ENCODE peak calls at places on chromosomes 6 and 20, in nine cellular contexts. One of them, this sample, is unnamed.

GRCh38 chr6:84554069-84554468 is 210.3 kb downstream of the TBX18 start:
- DNase-seq in breast epithelium: no peak
- DNase-seq in body of pancreas: no peak
- DNase-seq in HCT116: no peak
- DNase-seq in IMR-90: peak; percentile 8
- DNase-seq in ovary: no peak
- DNase-seq in cardiac muscle cell: no peak
- DNase-seq in endodermal cell: no peak
- DNase-seq in neural progenitor cell: no peak
- DNase-seq in this sample: no peak

GRCh38 chr6:439681-440167 is 48.2 kb downstream of the IRF4 start:
- DNase-seq in breast epithelium: no peak
- DNase-seq in body of pancreas: no peak
- DNase-seq in HCT116: no peak
- DNase-seq in IMR-90: no peak
- DNase-seq in ovary: no peak
- DNase-seq in cardiac muscle cell: no peak
- DNase-seq in endodermal cell: no peak
- DNase-seq in neural progenitor cell: no peak
- DNase-seq in this sample: no peak

GRCh38 chr6:99334526-99335127 is 14.8 kb downstream of the FAXC start:
- DNase-seq in breast epithelium: no peak
- DNase-seq in body of pancreas: peak; percentile 51
- DNase-seq in HCT116: peak; percentile 57
- DNase-seq in IMR-90: peak; percentile 66
- DNase-seq in ovary: no peak
- DNase-seq in cardiac muscle cell: peak; percentile 57
- DNase-seq in endodermal cell: peak; percentile 72
- DNase-seq in neural progenitor cell: peak; percentile 66
- DNase-seq in this sample: no peak

GRCh38 chr6:7439243-7439642 is 49.6 kb downstream of the RIOK1 start:
- DNase-seq in breast epithelium: no peak
- DNase-seq in body of pancreas: no peak
- DNase-seq in HCT116: no peak
- DNase-seq in IMR-90: no peak
- DNase-seq in ovary: no peak
- DNase-seq in cardiac muscle cell: no peak
- DNase-seq in endodermal cell: no peak
- DNase-seq in neural progenitor cell: no peak
- DNase-seq in this sample: no peak

GRCh38 chr6:52661551-52661950 is 9.4 kb upstream of the TMEM14A start:
- DNase-seq in breast epithelium: no peak
- DNase-seq in body of pancreas: no peak
- DNase-seq in HCT116: no peak
- DNase-seq in IMR-90: no peak
- DNase-seq in ovary: no peak
- DNase-seq in cardiac muscle cell: no peak
- DNase-seq in endodermal cell: no peak
- DNase-seq in neural progenitor cell: no peak
- DNase-seq in this sample: no peak

GRCh38 chr6:158560787-158561246 is 926 bp downstream of the TMEM181 start:
- DNase-seq in breast epithelium: no peak
- DNase-seq in body of pancreas: peak; percentile 36
- DNase-seq in HCT116: no peak
- DNase-seq in IMR-90: no peak
- DNase-seq in ovary: no peak
- DNase-seq in cardiac muscle cell: peak; percentile 28
- DNase-seq in endodermal cell: peak; percentile 71
- DNase-seq in neural progenitor cell: peak; percentile 42
- DNase-seq in this sample: peak; percentile 58

GRCh38 chr6:444653-445275 is 53.2 kb downstream of the IRF4 start:
- DNase-seq in breast epithelium: no peak
- DNase-seq in body of pancreas: no peak
- DNase-seq in HCT116: no peak
- DNase-seq in IMR-90: no peak
- DNase-seq in ovary: no peak
- DNase-seq in cardiac muscle cell: no peak
- DNase-seq in endodermal cell: no peak
- DNase-seq in neural progenitor cell: no peak
- DNase-seq in this sample: no peak

GRCh38 chr6:5936611-5937010 is 70.1 kb downstream of the NRN1 start:
- DNase-seq in breast epithelium: no peak
- DNase-seq in body of pancreas: no peak
- DNase-seq in HCT116: no peak
- DNase-seq in IMR-90: no peak
- DNase-seq in ovary: no peak
- DNase-seq in cardiac muscle cell: no peak
- DNase-seq in endodermal cell: no peak
- DNase-seq in neural progenitor cell: no peak
- DNase-seq in this sample: no peak

GRCh38 chr6:56699066-56699654 is 56.5 kb upstream of the DST start:
- DNase-seq in breast epithelium: no peak
- DNase-seq in body of pancreas: no peak
- DNase-seq in HCT116: no peak
- DNase-seq in IMR-90: peak; percentile 53
- DNase-seq in ovary: no peak
- DNase-seq in cardiac muscle cell: no peak
- DNase-seq in endodermal cell: no peak
- DNase-seq in neural progenitor cell: no peak
- DNase-seq in this sample: no peak

GRCh38 chr6:53793318-53793975 is 1.4 kb upstream of the LRRC1 start:
- DNase-seq in breast epithelium: peak; percentile 54
- DNase-seq in body of pancreas: peak; percentile 79
- DNase-seq in HCT116: peak; percentile 68
- DNase-seq in IMR-90: peak; percentile 61
- DNase-seq in ovary: peak; percentile 28
- DNase-seq in cardiac muscle cell: peak; percentile 85
- DNase-seq in endodermal cell: peak; percentile 72
- DNase-seq in neural progenitor cell: peak; percentile 60
- DNase-seq in this sample: peak; percentile 72

GRCh38 chr20:44552950-44553908 is 29.1 kb upstream of the PKIG start:
- DNase-seq in breast epithelium: no peak
- DNase-seq in body of pancreas: no peak
- DNase-seq in HCT116: no peak
- DNase-seq in IMR-90: peak; percentile 94
- DNase-seq in ovary: no peak
- DNase-seq in cardiac muscle cell: peak; percentile 84
- DNase-seq in endodermal cell: no peak
- DNase-seq in neural progenitor cell: no peak
- DNase-seq in this sample: no peak

GRCh38 chr6:21596379-21597242 is 3.1 kb downstream of the SOX4 start:
- DNase-seq in breast epithelium: peak; percentile 61
- DNase-seq in body of pancreas: peak; percentile 40
- DNase-seq in HCT116: no peak
- DNase-seq in IMR-90: peak; percentile 59
- DNase-seq in ovary: peak; percentile 70
- DNase-seq in cardiac muscle cell: peak; percentile 87
- DNase-seq in endodermal cell: peak; percentile 78
- DNase-seq in neural progenitor cell: peak; percentile 71
- DNase-seq in this sample: peak; percentile 59

GRCh38 chr6:157690441-157691210 is 132.4 kb upstream of the SNX9 start:
- DNase-seq in breast epithelium: no peak
- DNase-seq in body of pancreas: no peak
- DNase-seq in HCT116: no peak
- DNase-seq in IMR-90: no peak
- DNase-seq in ovary: no peak
- DNase-seq in cardiac muscle cell: no peak
- DNase-seq in endodermal cell: no peak
- DNase-seq in neural progenitor cell: no peak
- DNase-seq in this sample: no peak

GRCh38 chr20:38139919-38140753 is 24.9 kb downstream of the TGM2 start:
- DNase-seq in breast epithelium: no peak
- DNase-seq in body of pancreas: no peak
- DNase-seq in HCT116: no peak
- DNase-seq in IMR-90: no peak
- DNase-seq in ovary: no peak
- DNase-seq in cardiac muscle cell: no peak
- DNase-seq in endodermal cell: no peak
- DNase-seq in neural progenitor cell: no peak
- DNase-seq in this sample: peak; percentile 45

GRCh38 chr6:138485005-138485545 is 14.2 kb downstream of the NHSL1 start:
- DNase-seq in breast epithelium: no peak
- DNase-seq in body of pancreas: no peak
- DNase-seq in HCT116: no peak
- DNase-seq in IMR-90: peak; percentile 8
- DNase-seq in ovary: no peak
- DNase-seq in cardiac muscle cell: no peak
- DNase-seq in endodermal cell: no peak
- DNase-seq in neural progenitor cell: peak; percentile 56
- DNase-seq in this sample: no peak

GRCh38 chr6:40148882-40149573 is 214.8 kb upstream of the MOCS1 start:
- DNase-seq in breast epithelium: no peak
- DNase-seq in body of pancreas: no peak
- DNase-seq in HCT116: no peak
- DNase-seq in IMR-90: no peak
- DNase-seq in ovary: no peak
- DNase-seq in cardiac muscle cell: no peak
- DNase-seq in endodermal cell: no peak
- DNase-seq in neural progenitor cell: no peak
- DNase-seq in this sample: no peak

GRCh38 chr20:18790787-18791186 is 22.8 kb upstream of the SCP2D1 start:
- DNase-seq in breast epithelium: no peak
- DNase-seq in body of pancreas: no peak
- DNase-seq in HCT116: no peak
- DNase-seq in IMR-90: no peak
- DNase-seq in ovary: no peak
- DNase-seq in cardiac muscle cell: no peak
- DNase-seq in endodermal cell: no peak
- DNase-seq in neural progenitor cell: no peak
- DNase-seq in this sample: no peak

GRCh38 chr20:61662226-61662945 is 403.3 kb downstream of the TAF4 start:
- DNase-seq in breast epithelium: no peak
- DNase-seq in body of pancreas: no peak
- DNase-seq in HCT116: no peak
- DNase-seq in IMR-90: no peak
- DNase-seq in ovary: no peak
- DNase-seq in cardiac muscle cell: no peak
- DNase-seq in endodermal cell: peak; percentile 84
- DNase-seq in neural progenitor cell: no peak
- DNase-seq in this sample: no peak
- TF ChIP-seq CTCF in breast epithelium: no peak
- TF ChIP-seq CTCF in body of pancreas: no peak
- TF ChIP-seq CTCF in HCT116: peak; percentile 38
- TF ChIP-seq CTCF in IMR-90: no peak
- TF ChIP-seq CTCF in ovary: no peak
- TF ChIP-seq CTCF in cardiac muscle cell: no peak
- TF ChIP-seq CTCF in endodermal cell: peak; percentile 70
- TF ChIP-seq CTCF in neural progenitor cell: peak; percentile 35
- TF ChIP-seq CTCF in this sample: no peak

DNA sequence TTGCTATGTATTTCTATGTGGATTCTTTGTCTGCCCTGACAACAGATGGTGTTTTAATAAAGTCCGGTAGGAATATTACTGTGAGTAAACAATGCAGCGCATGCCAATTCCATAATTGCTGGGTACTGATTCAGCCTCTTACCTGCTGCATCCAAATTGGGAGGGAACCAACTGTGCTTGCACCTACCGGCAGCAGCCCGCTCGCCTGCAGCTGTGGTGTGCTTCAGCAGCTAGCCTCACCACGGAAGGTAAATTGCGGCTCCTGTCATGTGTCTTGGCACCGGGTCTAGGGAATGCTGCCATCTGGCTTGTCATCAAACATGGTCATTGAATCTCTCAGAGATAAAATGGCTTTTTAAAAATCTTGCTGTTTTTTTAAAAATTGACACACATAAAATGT is 704.8 kb upstream of the SLC35B3 start:
- DNase-seq in breast epithelium: peak; percentile 77
- DNase-seq in body of pancreas: peak; percentile 84
- DNase-seq in HCT116: no peak
- DNase-seq in IMR-90: peak; percentile 12
- DNase-seq in ovary: peak; percentile 9
- DNase-seq in cardiac muscle cell: no peak
- DNase-seq in endodermal cell: no peak
- DNase-seq in neural progenitor cell: no peak
- DNase-seq in this sample: peak; percentile 44
- H3K4me3 ChIP-seq in breast epithelium: peak overlapping the region; percentile 21
- H3K4me3 ChIP-seq in body of pancreas: no peak overlapping the region
- H3K4me3 ChIP-seq in HCT116: no peak overlapping the region
- H3K4me3 ChIP-seq in IMR-90: no peak overlapping the region
- H3K4me3 ChIP-seq in ovary: no peak overlapping the region
- H3K4me3 ChIP-seq in cardiac muscle cell: no peak overlapping the region
- H3K4me3 ChIP-seq in endodermal cell: no peak overlapping the region
- H3K4me3 ChIP-seq in neural progenitor cell: no peak overlapping the region
- H3K4me3 ChIP-seq in this sample: no peak overlapping the region

DNA sequence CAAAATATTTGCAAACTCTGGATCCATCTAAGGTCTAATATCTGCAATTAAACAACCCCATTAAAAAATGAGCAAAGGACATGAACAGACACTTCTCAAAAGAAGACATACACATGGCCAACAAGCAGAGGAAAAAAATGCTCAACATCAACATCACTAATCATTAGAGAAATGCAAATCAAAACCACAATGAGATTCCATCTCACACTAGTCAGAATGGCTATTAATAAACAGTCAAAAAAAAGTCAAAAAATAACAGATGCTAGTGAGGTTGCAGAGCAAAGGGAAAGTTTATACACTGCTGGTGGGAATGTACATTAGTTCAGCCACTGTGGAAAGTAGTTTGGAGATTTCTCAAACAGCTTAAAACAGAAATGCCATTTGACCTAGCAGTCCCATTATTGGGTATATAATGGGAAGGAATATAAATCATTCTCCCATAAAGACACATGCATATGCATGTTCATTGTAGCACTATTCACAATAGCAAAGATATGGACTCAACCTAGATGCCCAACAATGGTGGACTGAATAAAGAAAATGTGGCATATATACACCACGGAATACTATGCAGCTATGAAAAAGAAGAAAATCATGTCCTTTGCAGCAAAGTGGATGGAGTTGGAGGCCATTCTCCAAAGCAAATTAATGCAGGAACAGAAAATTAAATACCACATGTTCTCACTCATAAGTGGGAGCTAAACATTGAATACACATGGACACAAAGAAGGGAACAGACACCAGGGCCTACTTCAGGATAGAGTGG is 9.1 kb downstream of the ZNFX1 start:
- DNase-seq in breast epithelium: no peak
- DNase-seq in body of pancreas: no peak
- DNase-seq in HCT116: no peak
- DNase-seq in IMR-90: peak; percentile 81
- DNase-seq in ovary: no peak
- DNase-seq in cardiac muscle cell: no peak
- DNase-seq in endodermal cell: no peak
- DNase-seq in neural progenitor cell: no peak
- DNase-seq in this sample: no peak
- H3K4me1 ChIP-seq in breast epithelium: no peaks in the 10 kb centered on the region
- H3K4me1 ChIP-seq in body of pancreas: peaks cover 25% of the 10 kb centered on the region
- H3K4me1 ChIP-seq in HCT116: no peaks in the 10 kb centered on the region
- H3K4me1 ChIP-seq in IMR-90: peaks cover 1% of the 10 kb centered on the region
- H3K4me1 ChIP-seq in ovary: peaks cover 5% of the 10 kb centered on the region
- H3K4me1 ChIP-seq in cardiac muscle cell: no peaks in the 10 kb centered on the region
- H3K4me1 ChIP-seq in endodermal cell: no peaks in the 10 kb centered on the region
- H3K4me1 ChIP-seq in neural progenitor cell: no peaks in the 10 kb centered on the region
- H3K4me1 ChIP-seq in this sample: peaks cover 81% of the 10 kb centered on the region

DNA sequence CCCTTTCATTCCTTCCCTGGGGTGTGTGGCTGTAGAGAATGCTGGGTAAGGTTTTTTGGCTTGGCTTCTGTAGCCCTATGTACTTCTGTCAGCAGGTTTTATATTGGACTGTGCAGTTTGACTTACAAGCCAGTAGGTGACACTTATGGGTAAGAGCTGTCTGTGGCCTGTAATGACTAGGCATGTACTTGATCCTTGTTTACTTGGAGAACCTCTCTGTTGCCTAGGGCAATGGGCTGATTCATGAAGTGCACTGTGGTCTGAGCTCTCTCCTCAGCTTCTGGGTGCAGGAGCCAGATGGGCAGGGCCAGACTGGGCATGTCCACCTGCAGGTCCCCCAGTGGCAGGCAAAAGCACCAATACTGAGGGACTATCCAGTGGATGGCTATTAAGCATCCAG is 544.6 kb downstream of the ADGRB3 start:
- DNase-seq in breast epithelium: no peak
- DNase-seq in body of pancreas: no peak
- DNase-seq in HCT116: no peak
- DNase-seq in IMR-90: no peak
- DNase-seq in ovary: no peak
- DNase-seq in cardiac muscle cell: no peak
- DNase-seq in endodermal cell: peak; percentile 44
- DNase-seq in neural progenitor cell: no peak
- DNase-seq in this sample: no peak
- TF ChIP-seq CTCF in breast epithelium: no peak
- TF ChIP-seq CTCF in body of pancreas: no peak
- TF ChIP-seq CTCF in HCT116: no peak
- TF ChIP-seq CTCF in IMR-90: no peak
- TF ChIP-seq CTCF in ovary: no peak
- TF ChIP-seq CTCF in cardiac muscle cell: no peak
- TF ChIP-seq CTCF in endodermal cell: peak; percentile 46
- TF ChIP-seq CTCF in neural progenitor cell: no peak
- TF ChIP-seq CTCF in this sample: no peak

This sample was measured in lower lobe of right lung.